ENCODE peak calls at places on chromosomes 12 and 14, in six cellular contexts. N is cardiac muscle cell; E is CD8-positive, alpha-beta T cell; I is astrocyte of the spinal cord; C is left ventricle myocardium superior; H is GM12865. J is an unnamed sample.
A peak's percentile ranks its signal among the peaks of the same experiment; 100 is the strongest.

GRCh38 chr12:50394469-50395029 is 1.9 kb downstream of the FAM186A start:
- DNase-seq in E (no peak), H (no peak), C (no peak), N (peak; percentile 39), I (no peak), J (no peak)

GRCh38 chr12:111692575-111693210 is 6.8 kb downstream of the ACAD10 start:
- DNase-seq in N (peak; percentile 13), I (peak; percentile 7), H (peak; percentile 8), C (no peak), E (no peak), J (no peak)

GRCh38 chr12:69284131-69284530 is 44.8 kb downstream of the CPSF6 start:
- DNase-seq in E (no peak), N (peak; percentile 86), H (no peak), I (peak; percentile 77), C (peak; percentile 87), J (peak; percentile 11)

GRCh38 chr14:34857689-34858449 is 17.3 kb downstream of the BAZ1A start:
- DNase-seq in I (no peak), N (no peak), E (no peak), C (no peak), H (peak; percentile 23), J (no peak)

GRCh38 chr12:97612075-97612474 is 149.5 kb downstream of the RMST start:
- DNase-seq in I (no peak), E (no peak), H (no peak), C (no peak), N (no peak), J (no peak)

GRCh38 chr12:40566246-40566645 is 126.0 kb upstream of the CNTN1 start:
- DNase-seq in H (no peak), N (no peak), I (no peak), E (no peak), C (no peak), J (no peak)

GRCh38 chr14:61615743-61616523 is 79.4 kb upstream of the HIF1A start:
- DNase-seq in C (no peak), E (no peak), N (peak; percentile 89), H (no peak), I (no peak), J (no peak)

GRCh38 chr12:14410841-14411569 is 45.5 kb downstream of the ATF7IP start:
- DNase-seq in I (no peak), H (no peak), E (no peak), C (no peak), N (peak; percentile 29), J (no peak)

GRCh38 chr12:15966426-15966825 is 55.3 kb downstream of the DERA start:
- DNase-seq in H (no peak), E (no peak), C (no peak), I (peak; percentile 55), N (peak; percentile 17), J (no peak)

GRCh38 chr12:54352891-54353874 is 11.1 kb downstream of the GPR84 start:
- DNase-seq in E (no peak), N (peak; percentile 36), I (peak; percentile 73), C (no peak), H (no peak), J (no peak)

GRCh38 chr14:77270361-77271112 is 469 bp downstream of the NGB start:
- DNase-seq in I (no peak), H (no peak), E (no peak), C (no peak), N (no peak), J (no peak)

GRCh38 chr12:2963154-2963759 is 4.1 kb downstream of the TEAD4 start:
- DNase-seq in N (no peak), C (no peak), H (no peak), E (no peak), I (no peak), J (no peak)

GRCh38 chr12:12392428-12392827 is 35.5 kb downstream of the BORCS5 start:
- DNase-seq in H (no peak), E (no peak), C (no peak), N (peak; percentile 78), I (no peak), J (no peak)

GRCh38 chr12:56087220-56087619 is 7.3 kb downstream of the ERBB3 start:
- DNase-seq in N (peak; percentile 17), H (no peak), E (no peak), C (peak; percentile 89), I (no peak), J (no peak)

GRCh38 chr12:88308825-88309224 is 166.7 kb downstream of the TMTC3 start:
- DNase-seq in H (no peak), C (no peak), N (peak; percentile 90), I (peak; percentile 90), E (no peak), J (no peak)

GRCh38 chr14:20469890-20470858 is 968 bp downstream of the PNP start:
- DNase-seq in C (no peak), E (no peak), H (peak; percentile 60), I (peak; percentile 28), N (peak; percentile 59), J (no peak)

GRCh38 chr12:78398750-78399149 is 465.8 kb upstream of the SYT1 start:
- DNase-seq in H (no peak), I (no peak), N (no peak), E (no peak), C (no peak), J (no peak)

GRCh38 chr12:130916251-130916911 is 37.3 kb upstream of the ADGRD1 start:
- DNase-seq in C (peak; percentile 73), N (peak; percentile 71), H (peak; percentile 69), E (no peak), I (peak; percentile 7), J (peak; percentile 53)

J was measured in NCI-H1436.